ENCODE peak calls at places on chromosome 18, in eight cellular contexts. U is upper lobe of right lung, F is tibial artery, R is psoas muscle, Z is lung, K is AG04450, X is neural progenitor cell, L is lower lobe of right lung. T is an unnamed sample. For H3K27me3, the result is how much of the 10 kb centered on the place peaks cover.

GRCh38 chr18:13441731-13442130 is 223.2 kb downstream of the LDLRAD4 start:
- DNase-seq in U (no peak), F (no peak), R (peak), Z (no peak), K (no peak), X (no peak), L (no peak), T (no peak)

GRCh38 chr18:68121308-68121707 is 593.6 kb downstream of the TMX3 start:
- DNase-seq in U (no peak), F (no peak), R (no peak), Z (no peak), K (no peak), X (peak), L (no peak), T (no peak)

GRCh38 chr18:45110577-45111506 is 430.2 kb downstream of the SETBP1 start:
- DNase-seq in U (no peak), F (peak), R (peak), Z (no peak), K (no peak), X (no peak), L (no peak), T (no peak)

GRCh38 chr18:53906681-53907080 is 317.8 kb downstream of the MBD2 start:
- DNase-seq in U (no peak), F (no peak), R (no peak), Z (no peak), K (no peak), X (no peak), L (no peak), T (no peak)

GRCh38 chr18:44945847-44946490 is 265.3 kb downstream of the SETBP1 start:
- DNase-seq in U (no peak), F (no peak), R (no peak), Z (no peak), K (no peak), X (peak), L (no peak), T (no peak)

GRCh38 chr18:11994346-11994707 is 13.0 kb downstream of the IMPA2 start:
- DNase-seq in U (no peak), F (no peak), R (peak), Z (no peak), K (no peak), X (no peak), L (peak), T (peak)

GRCh38 chr18:72174972-72175649 is 369.0 kb downstream of the CBLN2 start:
- DNase-seq in U (no peak), F (no peak), R (no peak), Z (no peak), K (no peak), X (no peak), L (no peak), T (no peak)

GRCh38 chr18:56952026-56952425 is 194.9 kb upstream of the BOD1L2 start:
- DNase-seq in U (no peak), F (no peak), R (no peak), Z (no peak), K (no peak), X (no peak), L (no peak), T (no peak)

GRCh38 chr18:49861659-49862058 is 48.3 kb upstream of the ACAA2 start:
- DNase-seq in U (no peak), F (no peak), R (no peak), Z (no peak), K (no peak), X (peak), L (no peak), T (no peak)

GRCh38 chr18:49851624-49852023 is 38.3 kb upstream of the ACAA2 start:
- DNase-seq in U (no peak), F (no peak), R (no peak), Z (no peak), K (no peak), X (no peak), L (no peak), T (no peak)

GRCh38 chr18:61435064-61435652 is 101.9 kb downstream of the CDH20 start:
- DNase-seq in U (no peak), F (no peak), R (no peak), Z (no peak), K (no peak), X (peak), L (no peak), T (peak)

GRCh38 chr18:26482567-26482966 is 65.8 kb downstream of the KCTD1 start:
- DNase-seq in U (no peak), F (no peak), R (no peak), Z (no peak), K (no peak), X (peak), L (no peak), T (no peak)

GRCh38 chr18:73340135-73340934 is 472.5 kb upstream of the NETO1 start:
- DNase-seq in U (no peak), F (no peak), R (no peak), Z (peak), K (no peak), X (no peak), L (no peak), T (no peak)

GRCh38 chr18:51009071-51009470 is 20.9 kb upstream of the SMAD4 start:
- DNase-seq in U (no peak), F (no peak), R (no peak), Z (peak), K (no peak), X (no peak), L (no peak), T (peak)

GRCh38 chr18:7174359-7175107 is 56.4 kb upstream of the LRRC30 start:
- DNase-seq in U (no peak), F (no peak), R (no peak), Z (no peak), K (no peak), X (peak), L (no peak), T (peak)

GRCh38 chr18:58991127-58991798 is 126.6 kb downstream of the ZNF532 start:
- DNase-seq in U (no peak), F (no peak), R (no peak), Z (no peak), K (no peak), X (no peak), L (no peak), T (no peak)

GRCh38 chr18:830315-830901 is 18.4 kb upstream of the YES1 start:
- DNase-seq in U (no peak), F (peak), R (no peak), Z (no peak), K (no peak), X (peak), L (no peak), T (peak)

GRCh38 chr18:31149351-31149750 is 13.3 kb downstream of the DSC1 start:
- DNase-seq in U (no peak), F (no peak), R (no peak), Z (no peak), K (no peak), X (no peak), L (no peak), T (no peak)

GRCh38 chr18:24426073-24426397 is 435 bp upstream of the IMPACT start:
- DNase-seq in U (no peak), F (no peak), R (no peak), Z (no peak), K (no peak), X (no peak), L (no peak), T (no peak)

GRCh38 chr18:57930476-57930875 is 113.5 kb upstream of the NEDD4L start:
- DNase-seq in U (no peak), F (no peak), R (no peak), Z (no peak), K (no peak), X (no peak), L (no peak), T (no peak)

GRCh38 chr18:54254265-54254758 is 15.0 kb upstream of the POLI start:
- DNase-seq in U (no peak), F (no peak), R (no peak), Z (no peak), K (no peak), X (no peak), L (no peak), T (no peak)

GRCh38 chr18:26322892-26323653 is 96.8 kb downstream of the TAF4B start:
- DNase-seq in U (no peak), F (no peak), R (no peak), Z (no peak), K (no peak), X (no peak), L (no peak), T (no peak)

GRCh38 chr18:48932822-48933510 is 17.8 kb downstream of the SMAD7 start:
- DNase-seq in U (peak), F (no peak), R (no peak), Z (no peak), K (no peak), X (no peak), L (no peak), T (peak)

GRCh38 chr18:12011962-12012549 is 30.7 kb downstream of the IMPA2 start:
- DNase-seq in U (peak), F (no peak), R (no peak), Z (no peak), K (no peak), X (no peak), L (peak), T (no peak)

GRCh38 chr18:43029414-43029813 is 86.1 kb downstream of the RIT2 start:
- DNase-seq in U (no peak), F (no peak), R (no peak), Z (no peak), K (no peak), X (no peak), L (no peak), T (no peak)

GRCh38 chr18:70578480-70578879 is 289.6 kb downstream of the SOCS6 start:
- DNase-seq in U (no peak), F (no peak), R (no peak), Z (no peak), K (no peak), X (peak), L (no peak), T (no peak)

GRCh38 chr18:31042391-31043181 is at the start of gene DSC3:
- DNase-seq in U (peak), F (no peak), R (peak), Z (no peak), K (no peak), X (peak), L (peak), T (no peak)

GRCh38 chr18:58128286-58129018 is 84.4 kb downstream of the NEDD4L start:
- DNase-seq in U (no peak), F (no peak), R (no peak), Z (no peak), K (no peak), X (no peak), L (no peak), T (no peak)

GRCh38 chr18:31493171-31493570 is 4.8 kb upstream of the DSG2 start:
- DNase-seq in U (no peak), F (no peak), R (no peak), Z (no peak), K (no peak), X (no peak), L (no peak), T (no peak)

GRCh38 chr18:9137168-9138066 is 836 bp downstream of the ANKRD12 start:
- DNase-seq in U (peak), F (peak), R (peak), Z (peak), K (peak), X (peak), L (peak), T (peak)

GRCh38 chr18:23540867-23541266 is 37.6 kb downstream of the RMC1 start:
- DNase-seq in U (no peak), F (no peak), R (no peak), Z (no peak), K (no peak), X (no peak), L (no peak), T (peak)

GRCh38 chr18:41320090-41320489 is 634.9 kb upstream of the PIK3C3 start:
- DNase-seq in U (no peak), F (no peak), R (no peak), Z (no peak), K (no peak), X (no peak), L (no peak), T (no peak)

GRCh38 chr18:44882163-44882881 is 201.6 kb downstream of the SETBP1 start:
- DNase-seq in U (no peak), F (no peak), R (no peak), Z (no peak), K (no peak), X (no peak), L (no peak), T (no peak)

GRCh38 chr18:67518566-67518965 is 2.0 kb upstream of the DSEL start:
- DNase-seq in U (no peak), F (no peak), R (no peak), Z (no peak), K (no peak), X (no peak), L (no peak), T (no peak)

GRCh38 chr18:12282436-12283039 is 25.5 kb upstream of the TUBB6 start:
- DNase-seq in U (no peak), F (no peak), R (no peak), Z (no peak), K (peak), X (no peak), L (no peak), T (no peak)

GRCh38 chr18:8816805-8817204 is 111.4 kb downstream of the MTCL1 start:
- DNase-seq in U (no peak), F (no peak), R (no peak), Z (no peak), K (no peak), X (no peak), L (no peak), T (no peak)

GRCh38 chr18:8895987-8896619 is 190.7 kb downstream of the MTCL1 start:
- DNase-seq in U (no peak), F (no peak), R (no peak), Z (no peak), K (peak), X (no peak), L (no peak), T (no peak)

GRCh38 chr18:58867281-58867961 is 2.7 kb downstream of the ZNF532 start:
- DNase-seq in U (no peak), F (no peak), R (no peak), Z (no peak), K (no peak), X (peak), L (no peak), T (no peak)

GRCh38 chr18:11518788-11519685 is 90.4 kb upstream of the SLC35G4 start:
- DNase-seq in U (no peak), F (no peak), R (no peak), Z (no peak), K (peak), X (peak), L (no peak), T (peak)

GRCh38 chr18:70666936-70667335 is 378.1 kb downstream of the SOCS6 start:
- DNase-seq in U (no peak), F (no peak), R (no peak), Z (no peak), K (no peak), X (no peak), L (no peak), T (no peak)

GRCh38 chr18:64407606-64408005 is 258.7 kb upstream of the LINC00305 start:
- DNase-seq in U (no peak), F (no peak), R (no peak), Z (no peak), K (no peak), X (no peak), L (no peak), T (no peak)
- H3K27me3 ChIP-seq in U (under half), F (under half), R (under half), Z (under half), K (under half), X (under half), L (under half), T (under half)

GRCh38 chr18:76679877-76680276 is 142.5 kb upstream of the ZNF236 start:
- DNase-seq in U (no peak), F (no peak), R (no peak), Z (no peak), K (no peak), X (peak), L (no peak), T (no peak)
- H3K27me3 ChIP-seq in U (under half), F (under half), R (under half), Z (under half), K (under half), X (under half), L (under half), T (under half)

GRCh38 chr18:22164337-22165048 is 4.9 kb upstream of the GATA6 start:
- DNase-seq in U (no peak), F (no peak), R (no peak), Z (no peak), K (no peak), X (no peak), L (no peak), T (no peak)

GRCh38 chr18:22165603-22166069 is 3.8 kb upstream of the GATA6 start:
- DNase-seq in U (no peak), F (no peak), R (no peak), Z (no peak), K (no peak), X (peak), L (no peak), T (no peak)

GRCh38 chr18:22166070-22166972 is 3.1 kb upstream of the GATA6 start:
- DNase-seq in U (peak), F (peak), R (no peak), Z (peak), K (no peak), X (peak), L (no peak), T (no peak)

GRCh38 chr18:22163432-22163831 is 6.0 kb upstream of the GATA6 start:
- DNase-seq in U (no peak), F (no peak), R (no peak), Z (no peak), K (no peak), X (no peak), L (no peak), T (no peak)

DNA sequence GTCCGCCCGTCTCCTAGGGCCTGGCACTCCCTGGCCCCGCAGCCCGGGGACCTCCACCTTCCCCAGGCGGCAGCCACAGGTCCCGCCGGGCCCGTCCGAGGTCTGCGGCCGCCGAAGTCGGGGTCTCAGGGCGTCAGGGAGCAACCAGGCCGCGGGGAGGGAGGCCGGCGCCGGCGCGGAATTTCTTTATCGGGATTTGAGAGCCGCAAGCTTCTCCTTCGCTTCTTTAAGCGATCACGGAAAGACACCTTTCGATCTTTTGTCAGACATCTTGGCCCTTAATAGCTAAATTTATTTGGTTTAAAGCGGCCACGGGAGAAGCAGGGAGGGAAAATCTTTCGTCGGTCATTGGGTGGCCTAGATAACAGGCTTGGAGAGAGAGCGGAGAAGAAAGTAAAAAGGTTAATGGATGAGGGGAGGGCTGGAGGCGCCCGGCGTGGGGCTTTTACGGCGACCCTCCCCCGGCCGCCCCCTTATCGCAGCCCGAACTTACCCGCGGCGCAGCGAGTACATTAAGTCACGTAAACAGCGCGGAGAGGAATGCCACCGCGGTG is 4.3 kb upstream of the GATA6 start:
- DNase-seq in U (no peak), F (no peak), R (no peak), Z (no peak), K (no peak), X (peak), L (no peak), T (no peak)
- H3K27me3 ChIP-seq in U (under half), F (under half), R (half or more), Z (under half), K (half or more), X (half or more), L (half or more), T (half or more)

GRCh38 chr18:78974115-78974740 is 5.4 kb upstream of the SALL3 start:
- DNase-seq in U (no peak), F (no peak), R (no peak), Z (no peak), K (no peak), X (peak), L (no peak), T (no peak)

GRCh38 chr18:78972930-78973331 is 6.7 kb upstream of the SALL3 start:
- DNase-seq in U (no peak), F (no peak), R (no peak), Z (no peak), K (no peak), X (peak), L (no peak), T (no peak)

GRCh38 chr18:78972385-78972918 is 7.2 kb upstream of the SALL3 start:
- DNase-seq in U (no peak), F (no peak), R (no peak), Z (no peak), K (no peak), X (no peak), L (no peak), T (no peak)

GRCh38 chr18:78975282-78975681 is 4.3 kb upstream of the SALL3 start:
- DNase-seq in U (no peak), F (no peak), R (no peak), Z (no peak), K (no peak), X (peak), L (no peak), T (no peak)

GRCh38 chr18:78973357-78974083 is 6.1 kb upstream of the SALL3 start:
- DNase-seq in U (no peak), F (no peak), R (no peak), Z (no peak), K (no peak), X (peak), L (no peak), T (no peak)
- H3K27me3 ChIP-seq in U (half or more), F (under half), R (half or more), Z (under half), K (under half), X (half or more), L (half or more), T (half or more)

GRCh38 chr18:77267957-77268356 is 18.3 kb downstream of the GALR1 start:
- DNase-seq in U (no peak), F (no peak), R (no peak), Z (no peak), K (no peak), X (no peak), L (no peak), T (no peak)

DNA sequence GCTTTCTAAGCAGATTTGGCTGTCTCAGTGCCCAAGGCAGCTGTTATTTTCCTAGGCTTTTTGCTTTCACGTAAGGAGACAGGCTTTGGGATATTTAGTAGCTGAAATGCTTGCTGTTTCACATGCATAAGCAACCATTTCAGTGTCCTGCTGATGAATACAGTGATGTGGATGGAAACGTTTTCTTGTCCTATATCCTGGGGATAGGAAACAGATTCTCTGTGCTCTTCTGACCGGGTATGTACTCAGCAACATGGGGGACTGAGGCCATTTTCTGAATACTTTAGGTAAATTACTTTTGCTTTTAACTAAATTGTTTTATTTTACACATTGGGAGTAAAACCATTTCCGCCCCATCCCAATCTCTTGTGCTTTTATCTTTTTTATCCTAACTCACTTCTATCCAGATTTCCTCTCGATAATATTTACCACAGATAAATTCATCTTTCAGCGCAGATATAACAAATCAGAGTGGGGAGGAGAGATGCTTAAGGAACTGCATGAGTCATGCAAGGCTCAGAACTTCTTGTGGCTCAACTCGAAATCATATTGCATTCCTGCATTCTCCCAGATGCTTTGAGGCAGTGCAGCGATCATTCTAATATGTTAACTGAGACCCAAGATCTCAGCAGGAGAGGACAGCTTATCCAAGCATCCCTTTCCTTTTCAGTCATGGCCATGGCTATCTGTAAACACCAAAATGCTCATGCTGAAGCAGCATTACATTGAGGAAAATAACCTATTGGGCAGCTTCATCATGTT is 22.3 kb downstream of the GALR1 start:
- DNase-seq in U (no peak), F (no peak), R (no peak), Z (no peak), K (no peak), X (no peak), L (no peak), T (no peak)
- H3K27me3 ChIP-seq in U (under half), F (under half), R (under half), Z (under half), K (under half), X (under half), L (under half), T (under half)

GRCh38 chr18:77320960-77321559 is 71.4 kb downstream of the GALR1 start:
- DNase-seq in U (no peak), F (no peak), R (no peak), Z (no peak), K (no peak), X (no peak), L (no peak), T (no peak)
- H3K27me3 ChIP-seq in U (under half), F (under half), R (under half), Z (under half), K (under half), X (under half), L (under half), T (under half)

T was measured in HL-60.